ENCODE peak calls at places on chromosome 18, in seven cellular contexts. Y is H9, E is neuronal stem cell, P is mesenchymal stem cell, S is mesendoderm, H is H1, B is trophoblast cell. I is an unnamed sample.

GRCh38 chr18:28126768-28127167 is 50.2 kb downstream of the CDH2 start:
- DNase-seq in Y (no peak), E (no peak), P (no peak), S (no peak), H (no peak), B (no peak), I (no peak)

GRCh38 chr18:79903071-79903635 is 48.3 kb downstream of the SLC66A2 start:
- DNase-seq in Y (peak), E (no peak), P (no peak), S (no peak), H (peak), B (no peak), I (no peak)

GRCh38 chr18:23721711-23722479 is 32.6 kb downstream of the LAMA3 start:
- DNase-seq in Y (no peak), E (no peak), P (peak), S (peak), H (no peak), B (no peak), I (peak)

GRCh38 chr18:62526098-62527025 is 3.5 kb downstream of the ZCCHC2 start:
- DNase-seq in Y (peak), E (peak), P (peak), S (peak), H (peak), B (peak), I (peak)

GRCh38 chr18:70454705-70455322 is 166.0 kb downstream of the SOCS6 start:
- DNase-seq in Y (no peak), E (peak), P (peak), S (peak), H (no peak), B (peak), I (peak)

GRCh38 chr18:56307771-56308170 is 330.6 kb downstream of the TXNL1 start:
- DNase-seq in Y (no peak), E (no peak), P (no peak), S (peak), H (no peak), B (no peak), I (no peak)

GRCh38 chr18:5977022-5977421 is 81.7 kb upstream of the TMEM200C start:
- DNase-seq in Y (no peak), E (no peak), P (no peak), S (no peak), H (no peak), B (no peak), I (no peak)

GRCh38 chr18:54296017-54296416 is 26.7 kb downstream of the POLI start:
- DNase-seq in Y (no peak), E (no peak), P (peak), S (peak), H (no peak), B (peak), I (peak)

GRCh38 chr18:75211002-75211621 is 515 bp downstream of the TSHZ1 start:
- DNase-seq in Y (no peak), E (peak), P (no peak), S (peak), H (no peak), B (peak), I (peak)

GRCh38 chr18:63317982-63318881 is 1.3 kb downstream of the BCL2 start:
- DNase-seq in Y (peak), E (no peak), P (no peak), S (peak), H (peak), B (peak), I (no peak)

GRCh38 chr18:78725426-78725825 is 254.2 kb upstream of the SALL3 start:
- DNase-seq in Y (no peak), E (no peak), P (no peak), S (no peak), H (no peak), B (no peak), I (no peak)

GRCh38 chr18:28766721-28767120 is 589.8 kb upstream of the CDH2 start:
- DNase-seq in Y (no peak), E (no peak), P (peak), S (no peak), H (no peak), B (no peak), I (peak)

GRCh38 chr18:49612515-49613033 is 50.7 kb downstream of the LIPG start:
- DNase-seq in Y (peak), E (no peak), P (no peak), S (peak), H (peak), B (no peak), I (no peak)

GRCh38 chr18:59021500-59021899 is 118.2 kb upstream of the SEC11C start:
- DNase-seq in Y (no peak), E (no peak), P (no peak), S (no peak), H (no peak), B (no peak), I (no peak)

GRCh38 chr18:53380063-53380639 is 844.3 kb downstream of the MBD2 start:
- DNase-seq in Y (no peak), E (peak), P (peak), S (peak), H (no peak), B (peak), I (peak)

GRCh38 chr18:51054764-51055163 is 24.8 kb downstream of the SMAD4 start:
- DNase-seq in Y (no peak), E (no peak), P (peak), S (no peak), H (no peak), B (no peak), I (peak)
- H4K8ac ChIP-seq in Y (no peak), E (no peak), P (no peak), S (no peak), H (no peak), B (no peak), I (no peak)

GRCh38 chr18:48058486-48058885 is 128.0 kb upstream of the SMAD2 start:
- DNase-seq in Y (no peak), E (no peak), P (no peak), S (no peak), H (no peak), B (no peak), I (no peak)

GRCh38 chr18:48055351-48055750 is 124.9 kb upstream of the SMAD2 start:
- DNase-seq in Y (no peak), E (no peak), P (no peak), S (no peak), H (no peak), B (no peak), I (no peak)

GRCh38 chr18:48053881-48054586 is 123.6 kb upstream of the SMAD2 start:
- DNase-seq in Y (no peak), E (no peak), P (no peak), S (peak), H (no peak), B (peak), I (no peak)

GRCh38 chr18:48059363-48060109 is 129.1 kb upstream of the SMAD2 start:
- DNase-seq in Y (peak), E (no peak), P (no peak), S (peak), H (no peak), B (no peak), I (no peak)

DNA sequence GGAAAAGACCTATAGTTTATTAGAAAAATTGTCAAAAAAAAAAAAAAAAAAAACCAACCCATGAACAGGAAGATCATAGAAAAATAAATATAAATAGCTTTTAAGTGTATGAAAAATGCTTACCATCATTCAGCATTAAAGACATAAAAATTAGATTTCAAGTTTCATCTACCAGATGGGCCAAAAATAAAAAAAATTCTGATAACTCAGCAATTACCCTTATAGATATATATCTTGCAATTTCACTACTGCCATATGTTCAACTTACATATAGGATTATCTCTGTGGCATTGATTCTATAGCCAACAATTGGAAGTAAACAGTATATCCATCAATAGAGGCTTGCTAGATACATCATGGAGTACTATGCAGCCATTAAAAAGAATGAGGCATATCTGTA is 126.6 kb upstream of the SMAD2 start:
- DNase-seq in Y (no peak), E (no peak), P (no peak), S (no peak), H (no peak), B (no peak), I (no peak)
- H2BK120ac ChIP-seq in Y (no peak), E (no peak), P (no peak), S (no peak), H (no peak), B (no peak), I (no peak)

GRCh38 chr18:8930990-8931648 is 171.4 kb upstream of the NDUFV2 start:
- DNase-seq in Y (no peak), E (no peak), P (no peak), S (no peak), H (no peak), B (no peak), I (no peak)

GRCh38 chr18:8932866-8933265 is 169.6 kb upstream of the NDUFV2 start:
- DNase-seq in Y (no peak), E (no peak), P (no peak), S (no peak), H (no peak), B (peak), I (no peak)

GRCh38 chr18:8926464-8926863 is 176.0 kb upstream of the NDUFV2 start:
- DNase-seq in Y (no peak), E (no peak), P (no peak), S (no peak), H (no peak), B (no peak), I (no peak)

GRCh38 chr18:8933714-8934284 is 168.7 kb upstream of the NDUFV2 start:
- DNase-seq in Y (no peak), E (no peak), P (no peak), S (no peak), H (no peak), B (no peak), I (peak)

DNA sequence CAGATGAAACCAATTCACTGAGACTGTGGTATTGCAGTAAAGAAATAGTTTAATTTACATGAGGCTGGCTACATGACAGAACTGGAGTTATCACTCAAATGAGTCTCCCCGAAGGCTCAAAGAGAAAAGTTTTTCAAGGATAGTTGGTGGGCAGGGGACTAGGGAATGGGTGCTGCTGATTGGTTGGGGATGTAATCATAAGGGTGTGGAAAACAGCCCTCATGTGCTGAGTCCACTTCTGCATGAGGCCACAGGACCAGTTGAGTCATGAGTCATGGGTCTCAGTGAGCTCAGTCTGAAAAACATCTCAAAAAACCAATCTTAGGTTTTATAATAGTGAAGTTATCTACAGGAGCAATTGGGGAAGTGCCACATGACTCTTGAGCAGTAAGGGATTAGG is 173.1 kb upstream of the NDUFV2 start:
- DNase-seq in Y (no peak), E (no peak), P (no peak), S (no peak), H (no peak), B (no peak), I (no peak)
- H4K8ac ChIP-seq in Y (no peak), E (no peak), P (no peak), S (no peak), H (no peak), B (no peak), I (no peak)

GRCh38 chr18:13456736-13457271 is 238.2 kb downstream of the LDLRAD4 start:
- DNase-seq in Y (peak), E (no peak), P (no peak), S (no peak), H (no peak), B (no peak), I (no peak)
- H2BK120ac ChIP-seq in Y (no peak), E (no peak), P (no peak), S (no peak), H (no peak), B (no peak), I (no peak)

GRCh38 chr18:658947-659533 is 1.6 kb downstream of the TYMS start:
- DNase-seq in Y (no peak), E (no peak), P (no peak), S (no peak), H (no peak), B (no peak), I (no peak)
- H4K8ac ChIP-seq in Y (no peak), E (peak), P (no peak), S (no peak), H (no peak), B (peak), I (peak)

DNA sequence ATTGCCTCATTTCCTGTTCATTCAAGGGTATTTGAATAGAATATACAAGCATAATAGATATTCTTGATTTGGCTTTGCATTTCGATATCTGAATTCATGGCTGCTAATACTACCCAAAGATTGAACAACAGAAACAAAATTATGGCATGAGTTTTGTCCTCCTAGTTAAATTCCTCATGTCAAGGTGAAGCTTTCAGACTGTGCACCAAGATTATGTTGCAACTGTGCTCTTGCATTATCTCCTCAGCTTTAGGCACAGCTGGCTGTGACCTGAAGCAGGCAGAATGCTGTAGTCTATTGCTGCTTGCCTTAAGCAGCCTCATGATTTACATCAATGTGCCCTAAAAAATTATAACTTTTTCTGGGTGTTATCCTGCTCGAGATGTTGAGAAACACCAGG is 13.4 kb upstream of the TMX3 start:
- DNase-seq in Y (no peak), E (no peak), P (no peak), S (no peak), H (no peak), B (peak), I (no peak)
- H2BK120ac ChIP-seq in Y (no peak), E (no peak), P (no peak), S (no peak), H (no peak), B (no peak), I (no peak)

GRCh38 chr18:7982216-7982615 is 415.1 kb downstream of the PTPRM start:
- DNase-seq in Y (no peak), E (no peak), P (no peak), S (peak), H (no peak), B (no peak), I (peak)

DNA sequence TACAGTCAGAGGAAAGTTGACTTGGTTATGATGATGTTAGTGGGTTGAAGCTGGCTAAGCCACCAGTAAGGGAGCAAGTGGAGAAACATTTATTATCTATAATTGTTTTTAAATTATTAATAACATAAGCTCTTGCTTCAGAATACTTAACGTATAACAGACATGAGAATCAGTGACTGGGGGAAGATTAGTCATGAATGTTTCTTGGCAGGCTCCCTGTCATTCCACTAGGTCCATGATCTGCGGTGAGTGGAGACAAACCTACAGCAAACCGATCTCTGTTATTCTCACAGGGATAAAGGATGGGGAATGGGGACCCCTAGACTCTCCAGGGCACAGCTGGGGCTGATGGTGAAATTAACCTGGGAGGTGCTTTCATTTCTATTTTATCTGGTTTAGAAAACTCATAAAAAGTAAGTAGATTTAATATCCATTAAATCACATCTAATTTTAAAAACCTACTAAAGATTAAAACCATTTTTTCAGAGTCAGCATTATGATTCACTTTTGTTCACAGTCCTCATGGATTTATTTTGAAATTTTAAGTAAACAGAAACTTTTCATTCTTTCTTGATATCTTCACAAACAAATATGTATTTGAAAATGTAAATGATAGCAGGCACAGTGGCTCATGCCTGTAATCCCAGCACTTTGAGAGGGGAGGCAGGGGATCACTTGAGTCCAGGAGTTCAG is 420.3 kb downstream of the PTPRM start:
- DNase-seq in Y (no peak), E (no peak), P (peak), S (no peak), H (no peak), B (no peak), I (peak)
- H4K8ac ChIP-seq in Y (no peak), E (no peak), P (no peak), S (no peak), H (no peak), B (no peak), I (no peak)

DNA sequence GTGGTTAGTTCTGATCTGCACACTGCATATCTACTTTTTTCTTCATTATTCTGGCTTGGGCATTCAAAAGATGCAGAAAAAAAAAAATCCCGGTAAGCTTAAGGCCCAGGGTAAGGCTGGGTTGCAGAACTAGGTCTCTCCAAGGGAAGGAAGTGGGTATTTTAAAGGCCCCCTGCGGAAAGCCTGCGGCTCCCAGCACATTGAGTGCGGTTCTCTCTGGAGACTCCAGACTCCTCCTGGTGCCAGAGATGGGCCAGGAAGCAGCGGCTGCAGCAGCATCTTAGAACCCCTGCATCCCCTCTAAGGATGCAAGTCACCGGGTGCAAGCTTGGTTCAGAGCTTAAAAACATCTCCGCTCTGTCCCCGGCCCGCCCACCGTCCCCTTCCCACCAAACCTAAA is 49.5 kb downstream of the TGIF1 start:
- DNase-seq in Y (peak), E (no peak), P (peak), S (peak), H (peak), B (no peak), I (no peak)
- H2BK120ac ChIP-seq in Y (no peak), E (no peak), P (no peak), S (no peak), H (peak), B (no peak), I (no peak)

GRCh38 chr18:57630759-57631660 is 9.4 kb upstream of the NARS1 start:
- DNase-seq in Y (no peak), E (no peak), P (no peak), S (no peak), H (no peak), B (no peak), I (no peak)

GRCh38 chr18:57624988-57625387 is 3.4 kb upstream of the NARS1 start:
- DNase-seq in Y (no peak), E (no peak), P (peak), S (peak), H (no peak), B (no peak), I (peak)

GRCh38 chr18:57630002-57630758 is 8.5 kb upstream of the NARS1 start:
- DNase-seq in Y (peak), E (peak), P (peak), S (peak), H (peak), B (peak), I (peak)

GRCh38 chr18:57629399-57629798 is 7.8 kb upstream of the NARS1 start:
- DNase-seq in Y (no peak), E (no peak), P (no peak), S (no peak), H (no peak), B (no peak), I (no peak)

DNA sequence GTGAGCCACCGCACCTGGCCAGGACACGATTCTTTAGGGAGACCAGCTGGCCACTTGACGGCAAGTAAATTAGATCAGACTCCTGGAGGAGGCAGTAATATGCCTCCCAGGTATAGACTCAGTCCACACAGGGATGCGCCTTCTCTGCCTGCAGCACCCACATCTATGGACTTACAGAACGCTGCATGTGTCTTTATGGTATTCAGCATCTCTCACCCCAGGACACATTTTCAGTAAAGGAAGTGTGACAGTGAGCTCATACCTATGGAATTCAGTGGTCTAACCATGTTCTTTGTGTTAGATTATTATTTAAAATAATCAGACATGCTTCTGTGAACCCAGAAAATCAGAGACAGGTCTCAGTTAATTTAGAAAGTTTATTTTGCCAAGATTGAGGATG is 5.9 kb upstream of the NARS1 start:
- DNase-seq in Y (no peak), E (no peak), P (no peak), S (peak), H (no peak), B (peak), I (peak)
- H4K8ac ChIP-seq in Y (no peak), E (no peak), P (no peak), S (no peak), H (no peak), B (peak), I (no peak)